ENCODE peak calls at places on chromosome 11, in four cellular contexts. One of them, this sample, is unnamed. For H3K4me1, the result is how much of the 10 kb centered on the place peaks cover.

GRCh38 chr11:70661763-70662501 is 263.6 kb downstream of the CTTN start:
- DNase-seq in fibroblast of lung: peak
- DNase-seq in naive thymus-derived CD4-positive, alpha-beta T cell: no peak
- DNase-seq in neural progenitor cell: peak
- DNase-seq in this sample: no peak

GRCh38 chr11:79059171-79059570 is 381.7 kb downstream of the TENM4 start:
- DNase-seq in fibroblast of lung: no peak
- DNase-seq in naive thymus-derived CD4-positive, alpha-beta T cell: no peak
- DNase-seq in neural progenitor cell: no peak
- DNase-seq in this sample: no peak

GRCh38 chr11:29989181-29989580 is 27.6 kb downstream of the KCNA4 start:
- DNase-seq in fibroblast of lung: peak
- DNase-seq in naive thymus-derived CD4-positive, alpha-beta T cell: no peak
- DNase-seq in neural progenitor cell: no peak
- DNase-seq in this sample: no peak

GRCh38 chr11:30960387-30960992 is 374.3 kb upstream of the MPPED2 start:
- DNase-seq in fibroblast of lung: peak
- DNase-seq in naive thymus-derived CD4-positive, alpha-beta T cell: no peak
- DNase-seq in neural progenitor cell: peak
- DNase-seq in this sample: no peak

GRCh38 chr11:94597896-94598295 is 30.7 kb downstream of the PIWIL4 start:
- DNase-seq in fibroblast of lung: peak
- DNase-seq in naive thymus-derived CD4-positive, alpha-beta T cell: no peak
- DNase-seq in neural progenitor cell: peak
- DNase-seq in this sample: no peak

GRCh38 chr11:8714622-8715225 is 32.1 kb downstream of the RPL27A start:
- DNase-seq in fibroblast of lung: peak
- DNase-seq in naive thymus-derived CD4-positive, alpha-beta T cell: no peak
- DNase-seq in neural progenitor cell: no peak
- DNase-seq in this sample: no peak

GRCh38 chr11:95379460-95379859 is 148.5 kb upstream of the SESN3 start:
- DNase-seq in fibroblast of lung: no peak
- DNase-seq in naive thymus-derived CD4-positive, alpha-beta T cell: no peak
- DNase-seq in neural progenitor cell: no peak
- DNase-seq in this sample: no peak

GRCh38 chr11:8168485-8169257 is at the start of gene RIC3:
- DNase-seq in fibroblast of lung: no peak
- DNase-seq in naive thymus-derived CD4-positive, alpha-beta T cell: peak
- DNase-seq in neural progenitor cell: peak
- DNase-seq in this sample: no peak

GRCh38 chr11:70528794-70529580 is 130.7 kb downstream of the CTTN start:
- DNase-seq in fibroblast of lung: no peak
- DNase-seq in naive thymus-derived CD4-positive, alpha-beta T cell: no peak
- DNase-seq in neural progenitor cell: no peak
- DNase-seq in this sample: no peak

GRCh38 chr11:69819541-69820070 is 390 bp upstream of the FGF3 start:
- DNase-seq in fibroblast of lung: no peak
- DNase-seq in naive thymus-derived CD4-positive, alpha-beta T cell: no peak
- DNase-seq in neural progenitor cell: peak
- DNase-seq in this sample: no peak

GRCh38 chr11:61361237-61361636 is 445 bp downstream of the CYB561A3 start:
- DNase-seq in fibroblast of lung: no peak
- DNase-seq in naive thymus-derived CD4-positive, alpha-beta T cell: no peak
- DNase-seq in neural progenitor cell: no peak
- DNase-seq in this sample: no peak

GRCh38 chr11:1402776-1403620 is 13.3 kb downstream of the BRSK2 start:
- DNase-seq in fibroblast of lung: no peak
- DNase-seq in naive thymus-derived CD4-positive, alpha-beta T cell: no peak
- DNase-seq in neural progenitor cell: no peak
- DNase-seq in this sample: no peak

GRCh38 chr11:81444306-81444705 is 1289.4 kb downstream of the FAM181B start:
- DNase-seq in fibroblast of lung: no peak
- DNase-seq in naive thymus-derived CD4-positive, alpha-beta T cell: no peak
- DNase-seq in neural progenitor cell: peak
- DNase-seq in this sample: no peak

GRCh38 chr11:81449588-81450155 is 1284.0 kb downstream of the FAM181B start:
- DNase-seq in fibroblast of lung: no peak
- DNase-seq in naive thymus-derived CD4-positive, alpha-beta T cell: no peak
- DNase-seq in neural progenitor cell: no peak
- DNase-seq in this sample: no peak
- H3K4me1 ChIP-seq in fibroblast of lung: under half
- H3K4me1 ChIP-seq in naive thymus-derived CD4-positive, alpha-beta T cell: under half
- H3K4me1 ChIP-seq in neural progenitor cell: under half
- H3K4me1 ChIP-seq in this sample: under half

GRCh38 chr11:83727251-83727650 is 441.1 kb upstream of the CCDC90B start:
- DNase-seq in fibroblast of lung: no peak
- DNase-seq in naive thymus-derived CD4-positive, alpha-beta T cell: no peak
- DNase-seq in neural progenitor cell: no peak
- DNase-seq in this sample: no peak

GRCh38 chr11:83724704-83725114 is 438.5 kb upstream of the CCDC90B start:
- DNase-seq in fibroblast of lung: no peak
- DNase-seq in naive thymus-derived CD4-positive, alpha-beta T cell: no peak
- DNase-seq in neural progenitor cell: peak
- DNase-seq in this sample: peak

GRCh38 chr11:83725718-83726117 is 439.6 kb upstream of the CCDC90B start:
- DNase-seq in fibroblast of lung: peak
- DNase-seq in naive thymus-derived CD4-positive, alpha-beta T cell: no peak
- DNase-seq in neural progenitor cell: no peak
- DNase-seq in this sample: no peak

GRCh38 chr11:83725161-83725560 is 439.0 kb upstream of the CCDC90B start:
- DNase-seq in fibroblast of lung: peak
- DNase-seq in naive thymus-derived CD4-positive, alpha-beta T cell: no peak
- DNase-seq in neural progenitor cell: peak
- DNase-seq in this sample: no peak

GRCh38 chr11:83726316-83726715 is 440.1 kb upstream of the CCDC90B start:
- DNase-seq in fibroblast of lung: no peak
- DNase-seq in naive thymus-derived CD4-positive, alpha-beta T cell: no peak
- DNase-seq in neural progenitor cell: no peak
- DNase-seq in this sample: no peak
- H3K27ac ChIP-seq in fibroblast of lung: no peak
- H3K27ac ChIP-seq in naive thymus-derived CD4-positive, alpha-beta T cell: no peak
- H3K27ac ChIP-seq in neural progenitor cell: no peak
- H3K27ac ChIP-seq in this sample: no peak

GRCh38 chr11:35663408-35663702 is 780 bp downstream of the TRIM44 start:
- DNase-seq in fibroblast of lung: no peak
- DNase-seq in naive thymus-derived CD4-positive, alpha-beta T cell: no peak
- DNase-seq in neural progenitor cell: no peak
- DNase-seq in this sample: no peak
- H3K4me1 ChIP-seq in fibroblast of lung: under half
- H3K4me1 ChIP-seq in naive thymus-derived CD4-positive, alpha-beta T cell: under half
- H3K4me1 ChIP-seq in neural progenitor cell: under half
- H3K4me1 ChIP-seq in this sample: under half

GRCh38 chr11:13110145-13110544 is 101.0 kb downstream of the RASSF10 start:
- DNase-seq in fibroblast of lung: no peak
- DNase-seq in naive thymus-derived CD4-positive, alpha-beta T cell: no peak
- DNase-seq in neural progenitor cell: no peak
- DNase-seq in this sample: no peak

GRCh38 chr11:13110929-13111812 is 102.1 kb downstream of the RASSF10 start:
- DNase-seq in fibroblast of lung: peak
- DNase-seq in naive thymus-derived CD4-positive, alpha-beta T cell: no peak
- DNase-seq in neural progenitor cell: peak
- DNase-seq in this sample: no peak

GRCh38 chr11:13109616-13110015 is 100.5 kb downstream of the RASSF10 start:
- DNase-seq in fibroblast of lung: peak
- DNase-seq in naive thymus-derived CD4-positive, alpha-beta T cell: no peak
- DNase-seq in neural progenitor cell: no peak
- DNase-seq in this sample: no peak

GRCh38 chr11:13114566-13115465 is 105.7 kb downstream of the RASSF10 start:
- DNase-seq in fibroblast of lung: no peak
- DNase-seq in naive thymus-derived CD4-positive, alpha-beta T cell: no peak
- DNase-seq in neural progenitor cell: peak
- DNase-seq in this sample: no peak

GRCh38 chr11:13111813-13112130 is 102.7 kb downstream of the RASSF10 start:
- DNase-seq in fibroblast of lung: no peak
- DNase-seq in naive thymus-derived CD4-positive, alpha-beta T cell: no peak
- DNase-seq in neural progenitor cell: no peak
- DNase-seq in this sample: no peak
- H3K27ac ChIP-seq in fibroblast of lung: no peak
- H3K27ac ChIP-seq in naive thymus-derived CD4-positive, alpha-beta T cell: no peak
- H3K27ac ChIP-seq in neural progenitor cell: no peak
- H3K27ac ChIP-seq in this sample: no peak

GRCh38 chr11:35144103-35144741 is 5.3 kb downstream of the CD44 start:
- DNase-seq in fibroblast of lung: peak
- DNase-seq in naive thymus-derived CD4-positive, alpha-beta T cell: peak
- DNase-seq in neural progenitor cell: no peak
- DNase-seq in this sample: no peak
- H3K4me1 ChIP-seq in fibroblast of lung: under half
- H3K4me1 ChIP-seq in naive thymus-derived CD4-positive, alpha-beta T cell: half or more
- H3K4me1 ChIP-seq in neural progenitor cell: under half
- H3K4me1 ChIP-seq in this sample: under half

GRCh38 chr11:17537261-17537660 is 7.0 kb downstream of the USH1C start:
- DNase-seq in fibroblast of lung: no peak
- DNase-seq in naive thymus-derived CD4-positive, alpha-beta T cell: no peak
- DNase-seq in neural progenitor cell: no peak
- DNase-seq in this sample: no peak
- H3K27ac ChIP-seq in fibroblast of lung: no peak
- H3K27ac ChIP-seq in naive thymus-derived CD4-positive, alpha-beta T cell: no peak
- H3K27ac ChIP-seq in neural progenitor cell: no peak
- H3K27ac ChIP-seq in this sample: no peak

DNA sequence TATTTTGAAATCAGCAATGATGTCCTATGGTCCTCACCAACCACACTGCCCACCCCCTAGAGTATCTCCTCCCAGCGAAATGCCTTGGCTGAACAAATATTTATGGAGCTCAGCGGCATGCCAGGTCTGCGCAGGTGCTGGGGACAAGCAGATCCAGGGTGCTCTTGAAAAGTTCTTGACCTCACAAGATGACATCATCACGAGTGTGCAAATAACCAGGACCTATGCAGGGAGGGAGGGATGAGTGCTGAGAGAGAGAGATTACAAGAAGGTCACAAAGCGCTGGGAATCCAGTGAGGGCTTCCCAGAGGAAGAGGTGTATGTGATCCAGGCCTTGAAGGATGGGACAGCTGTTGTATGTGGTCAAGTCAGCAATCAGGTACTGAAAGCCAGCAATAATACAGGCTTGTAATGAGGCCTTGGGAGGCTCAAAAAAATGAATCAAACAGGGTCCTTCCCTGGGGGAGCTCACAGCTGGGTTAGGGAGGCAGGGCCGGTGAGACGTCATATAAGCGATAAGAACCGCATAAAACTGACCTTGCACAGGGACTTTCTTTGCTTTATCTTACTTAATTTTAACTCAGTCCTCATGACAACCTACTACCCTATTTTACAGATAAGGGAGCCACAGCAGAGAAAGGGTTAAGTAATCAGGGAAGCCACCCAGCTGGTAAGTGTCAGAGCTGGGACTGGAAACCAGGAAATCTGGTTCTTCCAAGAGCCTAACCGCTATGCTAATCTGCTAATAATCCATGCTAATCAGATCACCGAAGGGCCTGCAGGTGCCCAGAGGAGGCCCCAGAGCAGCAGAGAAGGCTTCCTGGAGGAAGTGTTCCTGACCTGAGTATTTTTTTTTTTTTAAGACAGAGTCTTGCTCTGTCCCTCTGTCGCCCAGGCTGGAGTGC is 8.2 kb downstream of the ARRB1 start:
- DNase-seq in fibroblast of lung: no peak
- DNase-seq in naive thymus-derived CD4-positive, alpha-beta T cell: no peak
- DNase-seq in neural progenitor cell: peak
- DNase-seq in this sample: no peak
- H3K4me1 ChIP-seq in fibroblast of lung: half or more
- H3K4me1 ChIP-seq in naive thymus-derived CD4-positive, alpha-beta T cell: under half
- H3K4me1 ChIP-seq in neural progenitor cell: under half
- H3K4me1 ChIP-seq in this sample: under half

GRCh38 chr11:131486100-131486499 is 115.7 kb downstream of the NTM start:
- DNase-seq in fibroblast of lung: peak
- DNase-seq in naive thymus-derived CD4-positive, alpha-beta T cell: no peak
- DNase-seq in neural progenitor cell: no peak
- DNase-seq in this sample: no peak
- H3K27ac ChIP-seq in fibroblast of lung: no peak
- H3K27ac ChIP-seq in naive thymus-derived CD4-positive, alpha-beta T cell: no peak
- H3K27ac ChIP-seq in neural progenitor cell: no peak
- H3K27ac ChIP-seq in this sample: no peak

GRCh38 chr11:116658876-116659535 is 113.8 kb downstream of the BUD13 start:
- DNase-seq in fibroblast of lung: no peak
- DNase-seq in naive thymus-derived CD4-positive, alpha-beta T cell: no peak
- DNase-seq in neural progenitor cell: no peak
- DNase-seq in this sample: no peak

GRCh38 chr11:116654526-116654925 is 118.3 kb downstream of the BUD13 start:
- DNase-seq in fibroblast of lung: no peak
- DNase-seq in naive thymus-derived CD4-positive, alpha-beta T cell: no peak
- DNase-seq in neural progenitor cell: no peak
- DNase-seq in this sample: no peak

GRCh38 chr11:116657842-116658825 is 114.7 kb downstream of the BUD13 start:
- DNase-seq in fibroblast of lung: no peak
- DNase-seq in naive thymus-derived CD4-positive, alpha-beta T cell: no peak
- DNase-seq in neural progenitor cell: no peak
- DNase-seq in this sample: no peak

GRCh38 chr11:116653206-116653605 is 119.6 kb downstream of the BUD13 start:
- DNase-seq in fibroblast of lung: no peak
- DNase-seq in naive thymus-derived CD4-positive, alpha-beta T cell: no peak
- DNase-seq in neural progenitor cell: no peak
- DNase-seq in this sample: no peak

GRCh38 chr11:116656011-116656410 is 116.8 kb downstream of the BUD13 start:
- DNase-seq in fibroblast of lung: no peak
- DNase-seq in naive thymus-derived CD4-positive, alpha-beta T cell: no peak
- DNase-seq in neural progenitor cell: no peak
- DNase-seq in this sample: no peak
- H3K4me1 ChIP-seq in fibroblast of lung: under half
- H3K4me1 ChIP-seq in naive thymus-derived CD4-positive, alpha-beta T cell: under half
- H3K4me1 ChIP-seq in neural progenitor cell: under half
- H3K4me1 ChIP-seq in this sample: under half